ENCODE peak calls at places on chromosomes 6 and 20, in four cellular contexts. H is astrocyte, U is endodermal cell, J is right lobe of liver. K is an unnamed sample.
A peak's percentile ranks its signal among the peaks of the same experiment; 100 is the strongest.

GRCh38 chr6:22789315-22789714 is 219.9 kb downstream of the HDGFL1 start:
- DNase-seq in H (no peak), U (no peak), J (no peak), K (no peak)

GRCh38 chr6:31723245-31723979 is at the start of gene MPIG6B:
- DNase-seq in U (peak; percentile 52), H (no peak), J (no peak), K (no peak)

GRCh38 chr6:70547313-70547712 is 19.4 kb upstream of the SDHAF4 start:
- DNase-seq in U (no peak), J (no peak), H (peak; percentile 5), K (peak; percentile 14)

GRCh38 chr20:57791178-57791945 is 81.5 kb upstream of the PMEPA1 start:
- DNase-seq in H (no peak), U (peak; percentile 18), J (no peak), K (no peak)

GRCh38 chr20:61588356-61589054 is 336.4 kb downstream of the CDH4 start:
- DNase-seq in H (peak; percentile 75), U (no peak), J (no peak), K (no peak)

GRCh38 chr6:40674170-40674569 is 87.0 kb upstream of the LRFN2 start:
- DNase-seq in J (no peak), H (no peak), U (no peak), K (no peak)

GRCh38 chr20:18729426-18729825 is 84.2 kb upstream of the SCP2D1 start:
- DNase-seq in H (no peak), J (no peak), U (no peak), K (no peak)

GRCh38 chr6:70889270-70889669 is 67.6 kb downstream of the B3GAT2 start:
- DNase-seq in J (no peak), U (no peak), H (no peak), K (no peak)

GRCh38 chr6:135851442-135852271 is at the start of gene PDE7B:
- DNase-seq in H (peak; percentile 97), U (peak; percentile 85), J (peak; percentile 87), K (peak; percentile 55)

GRCh38 chr6:135852775-135853174 is 1.3 kb downstream of the PDE7B start:
- DNase-seq in U (no peak), J (no peak), H (no peak), K (no peak)

GRCh38 chr6:135853986-135854385 is 2.5 kb downstream of the PDE7B start:
- DNase-seq in U (no peak), J (no peak), H (peak; percentile 26), K (no peak)

GRCh38 chr6:135853227-135853626 is 1.7 kb downstream of the PDE7B start:
- DNase-seq in J (no peak), U (no peak), H (no peak), K (no peak)

DNA sequence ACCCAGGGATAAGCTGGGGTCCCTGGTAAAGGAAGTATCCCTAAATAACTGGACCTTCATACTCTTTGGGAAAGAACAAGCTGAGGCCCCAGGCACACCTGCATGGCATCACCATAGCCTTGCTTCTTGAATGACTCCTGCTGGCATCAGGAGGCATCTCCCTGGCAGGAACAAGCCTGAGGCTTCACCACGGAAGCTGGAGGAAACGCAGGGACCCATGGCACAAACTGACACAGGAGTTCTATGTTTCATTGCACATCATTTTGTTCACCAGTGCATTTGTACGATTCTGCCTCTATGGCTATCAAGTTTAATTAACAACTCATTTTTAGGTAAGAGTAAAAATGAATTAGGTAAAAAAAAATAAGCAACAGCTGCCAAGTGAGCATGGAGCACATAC is 619 bp upstream of the PDE7B start:
- DNase-seq in U (no peak), J (no peak), H (no peak), K (no peak)
- H3K27ac ChIP-seq in U (no peak overlapping the region), J (peak overlapping the region; percentile 58), H (peak overlapping the region; percentile 81), K (no peak overlapping the region)

GRCh38 chr6:136604328-136604825 is 54.2 kb upstream of the MAP7 start:
- DNase-seq in U (no peak), H (no peak), J (no peak), K (no peak)
- H3K27ac ChIP-seq in U (no peak overlapping the region), H (no peak overlapping the region), J (no peak overlapping the region), K (no peak overlapping the region)

GRCh38 chr6:133918208-133918930 is 29.5 kb downstream of the TCF21 start:
- DNase-seq in U (no peak), J (no peak), H (no peak), K (no peak)
- H3K27ac ChIP-seq in U (no peak overlapping the region), J (no peak overlapping the region), H (no peak overlapping the region), K (no peak overlapping the region)

DNA sequence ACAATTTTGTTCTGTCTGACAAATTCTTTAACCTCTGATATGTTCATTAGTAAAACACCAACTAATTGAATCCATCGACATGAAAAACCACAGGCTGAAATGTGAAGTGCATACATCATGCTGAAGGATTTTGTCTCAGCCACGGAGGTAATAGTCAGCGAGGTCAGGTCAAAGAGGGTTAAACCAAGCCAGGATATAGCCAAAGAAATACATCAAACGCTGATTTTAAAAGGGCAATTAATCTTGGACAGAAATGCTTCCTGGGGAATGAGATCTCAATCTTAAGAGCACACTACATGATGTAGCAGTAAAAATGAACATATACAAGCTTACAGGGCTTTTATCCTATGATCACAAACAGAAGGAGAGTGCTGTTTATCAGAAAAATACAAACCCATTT is 106.7 kb downstream of the PRDM1 start:
- DNase-seq in J (no peak), U (no peak), H (peak; percentile 88), K (no peak)
- H3K27ac ChIP-seq in J (no peak overlapping the region), U (no peak overlapping the region), H (peak overlapping the region; percentile 62), K (no peak overlapping the region)

DNA sequence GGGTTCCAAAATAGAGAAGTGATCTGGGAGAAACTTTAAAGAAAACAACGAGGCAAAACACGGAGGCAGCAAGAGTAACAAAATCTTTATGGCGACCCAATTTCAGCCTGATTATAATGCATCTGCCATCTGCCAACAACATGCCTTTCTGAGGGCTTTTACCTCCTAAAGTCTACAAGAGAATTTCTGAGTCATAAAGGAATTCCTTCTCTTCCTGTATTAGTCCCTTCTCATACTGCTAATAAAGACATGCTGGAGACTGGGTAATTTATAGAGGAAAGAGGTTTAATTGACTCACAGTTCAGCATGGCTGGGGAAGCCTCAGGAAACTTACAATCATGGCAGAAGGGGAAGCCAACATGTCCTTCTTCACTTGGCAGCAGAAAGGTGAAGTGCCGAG is 226.6 kb downstream of the HACE1 start:
- DNase-seq in J (no peak), H (peak; percentile 34), U (no peak), K (no peak)
- H3K27ac ChIP-seq in J (no peak overlapping the region), H (no peak overlapping the region), U (no peak overlapping the region), K (no peak overlapping the region)

GRCh38 chr6:127367023-127367375 is 23.6 kb upstream of the ECHDC1 start:
- DNase-seq in U (no peak), H (no peak), J (no peak), K (no peak)
- H3K27ac ChIP-seq in U (no peak overlapping the region), H (peak overlapping the region; percentile 76), J (no peak overlapping the region), K (no peak overlapping the region)

GRCh38 chr6:148828047-148828446 is 81.2 kb downstream of the UST start:
- DNase-seq in U (no peak), J (no peak), H (no peak), K (no peak)

GRCh38 chr6:148829415-148830101 is 82.7 kb downstream of the UST start:
- DNase-seq in J (no peak), U (no peak), H (no peak), K (no peak)

GRCh38 chr6:148830614-148831013 is 83.8 kb downstream of the UST start:
- DNase-seq in U (no peak), H (no peak), J (no peak), K (no peak)

GRCh38 chr6:148831531-148831930 is 84.7 kb downstream of the UST start:
- DNase-seq in H (peak; percentile 12), U (no peak), J (no peak), K (no peak)

DNA sequence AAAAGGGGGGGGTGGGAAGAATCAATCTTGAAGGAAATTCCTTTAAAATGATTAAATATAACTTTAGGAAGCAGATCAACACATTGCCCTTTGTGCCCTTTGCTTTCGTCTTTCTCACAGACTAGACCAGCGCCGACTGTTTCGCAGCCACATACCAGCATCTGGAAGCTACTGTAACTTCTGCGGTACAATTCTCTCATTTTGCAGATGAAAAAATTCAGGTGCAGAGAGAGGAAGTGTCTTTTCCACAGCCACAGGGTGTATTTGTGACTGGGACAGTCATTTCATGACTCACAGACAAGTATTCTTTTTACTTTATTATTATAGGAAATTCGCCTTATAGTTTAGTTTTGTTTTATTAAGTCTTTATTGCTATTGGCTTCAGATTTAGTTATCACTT is 84.2 kb downstream of the UST start:
- DNase-seq in J (no peak), H (no peak), U (no peak), K (no peak)
- H3K27ac ChIP-seq in J (no peak overlapping the region), H (no peak overlapping the region), U (no peak overlapping the region), K (no peak overlapping the region)

K was measured in MM.1S.